ENCODE peak calls at places on chromosomes 6 and 20, in nine cellular contexts. C is activated CD8-positive, alpha-beta memory T cell treated with anti-CD3 and anti-CD28 coated beads, Interleukin-2, amount 50 U/mL, for 4 hours; F is activated gamma-delta T cell treated with Interleukin-2 at 50 U/mL for 16 hours; P is stimulated activated CD8-positive, alpha-beta memory T cell treated with anti-CD3 and anti-CD28 coated beads, Interleukin-4, amount 100 ng/mL, for 1 hour; D is IMR-90; G is left ventricle myocardium superior; E is neuronal stem cell; I is ELF-1; X is GM19239. S is an unnamed sample.

GRCh38 chr6:37256692-37257319 is 766 bp upstream of the TBC1D22B start:
- DNase-seq in X (no peak), E (no peak), D (peak; percentile 66), C (no peak), F (no peak), I (no peak), G (no peak), P (no peak), S (no peak)

GRCh38 chr20:39117486-39117885 is 155.3 kb downstream of the DHX35 start:
- DNase-seq in C (no peak), F (no peak), X (no peak), P (no peak), E (no peak), D (peak; percentile 43), I (no peak), G (no peak), S (no peak)

GRCh38 chr6:108621117-108621516 is 60.4 kb downstream of the FOXO3 start:
- DNase-seq in C (peak; percentile 36), E (no peak), P (no peak), D (peak; percentile 90), G (no peak), F (no peak), I (no peak), X (no peak), S (no peak)

GRCh38 chr6:36566418-36566905 is 19.2 kb upstream of the STK38 start:
- DNase-seq in X (no peak), C (no peak), D (no peak), P (no peak), I (no peak), E (no peak), G (no peak), F (no peak), S (no peak)

GRCh38 chr6:144151010-144151727 is 852 bp downstream of the STX11 start:
- DNase-seq in E (no peak), F (peak; percentile 58), I (peak; percentile 21), C (peak; percentile 53), X (no peak), D (no peak), G (no peak), P (peak; percentile 29), S (no peak)

GRCh38 chr6:110356778-110357177 is 1.4 kb downstream of the METTL24 start:
- DNase-seq in F (no peak), P (no peak), G (no peak), C (no peak), E (no peak), D (no peak), I (peak; percentile 58), X (no peak), S (no peak)

GRCh38 chr20:33423141-33423834 is 20.3 kb downstream of the SNTA1 start:
- DNase-seq in F (no peak), C (no peak), G (peak; percentile 88), X (no peak), I (no peak), E (no peak), D (peak; percentile 68), P (no peak), S (no peak)

GRCh38 chr20:58557713-58558335 is 42.6 kb upstream of the APCDD1L start:
- DNase-seq in P (no peak), C (no peak), D (peak; percentile 54), F (no peak), G (no peak), E (no peak), X (no peak), I (no peak), S (no peak)

GRCh38 chr6:168037242-168037641 is 39.8 kb downstream of the KIF25 start:
- DNase-seq in E (no peak), I (peak; percentile 80), P (no peak), F (no peak), D (no peak), C (no peak), X (no peak), G (no peak), S (no peak)

S was measured in D341Med.